ENCODE peak calls at places on chromosomes 1 and 21, in four cellular contexts. U, G, P and L are unnamed samples.

GRCh38 chr21:41875086-41875485 is 4.1 kb downstream of the PRDM15 start:
- DNase-seq in U (no peak), G (no peak), P (no peak), L (no peak)

GRCh38 chr1:59101518-59101917 is 195.4 kb upstream of the FGGY start:
- DNase-seq in U (no peak), G (no peak), P (no peak), L (no peak)

GRCh38 chr1:172002725-172003345 is 161.5 kb downstream of the DNM3 start:
- DNase-seq in U (no peak), G (peak; percentile 73), P (no peak), L (no peak)

GRCh38 chr1:7893529-7894180 is 40.8 kb upstream of the UTS2 start:
- DNase-seq in U (no peak), G (peak; percentile 80), P (no peak), L (no peak)

GRCh38 chr21:44418108-44418875 is 37.0 kb upstream of the LRRC3 start:
- DNase-seq in U (peak; percentile 60), G (no peak), P (no peak), L (no peak)

GRCh38 chr1:32876341-32877210 is 5.9 kb upstream of the FNDC5 start:
- DNase-seq in U (no peak), G (no peak), P (no peak), L (peak; percentile 93)

GRCh38 chr1:169595764-169596711 is 9.8 kb upstream of the F5 start:
- DNase-seq in U (no peak), G (peak; percentile 35), P (peak; percentile 23), L (no peak)

GRCh38 chr1:99643021-99643779 is 2.7 kb upstream of the PALMD start:
- DNase-seq in U (no peak), G (peak; percentile 30), P (no peak), L (no peak)

GRCh38 chr1:92968138-92969032 is 7.1 kb upstream of the DIPK1A start:
- DNase-seq in U (no peak), G (no peak), P (no peak), L (no peak)

GRCh38 chr21:15221799-15222386 is 157.1 kb upstream of the NRIP1 start:
- DNase-seq in U (no peak), G (peak; percentile 65), P (peak; percentile 72), L (no peak)

GRCh38 chr21:36337099-36337509 is 17.1 kb downstream of the MORC3 start:
- DNase-seq in U (no peak), G (peak; percentile 78), P (no peak), L (no peak)

GRCh38 chr21:38165466-38166213 is 91.2 kb upstream of the KCNJ15 start:
- DNase-seq in U (no peak), G (peak; percentile 59), P (no peak), L (no peak)

GRCh38 chr1:18972531-18972930 is 16.1 kb upstream of the IFFO2 start:
- DNase-seq in U (no peak), G (peak; percentile 26), P (no peak), L (no peak)

GRCh38 chr1:65958561-65959350 is 166.1 kb downstream of the PDE4B start:
- DNase-seq in U (no peak), G (peak; percentile 60), P (peak; percentile 4), L (no peak)

GRCh38 chr1:234208791-234209190 is 164.5 kb upstream of the COA6 start:
- DNase-seq in U (no peak), G (peak; percentile 34), P (peak; percentile 69), L (no peak)

GRCh38 chr1:40404670-40405462 is 31.3 kb downstream of the SMAP2 start:
- DNase-seq in U (no peak), G (peak; percentile 79), P (no peak), L (no peak)

GRCh38 chr1:209651148-209651547 is 1.1 kb downstream of the LAMB3 start:
- DNase-seq in U (peak; percentile 86), G (peak; percentile 56), P (peak; percentile 50), L (no peak)

GRCh38 chr1:183543619-183544204 is 46.5 kb downstream of the NCF2 start:
- DNase-seq in U (no peak), G (peak; percentile 74), P (no peak), L (no peak)

GRCh38 chr1:212556822-212557549 is 51.6 kb upstream of the ATF3 start:
- DNase-seq in U (no peak), G (no peak), P (no peak), L (no peak)

GRCh38 chr1:102858695-102859094 is 249.6 kb downstream of the COL11A1 start:
- DNase-seq in U (no peak), G (peak; percentile 31), P (no peak), L (no peak)

GRCh38 chr1:206506803-206507394 is 432 bp upstream of the RASSF5 start:
- DNase-seq in U (peak; percentile 83), G (no peak), P (no peak), L (no peak)

GRCh38 chr1:3577300-3577699 is 34.0 kb downstream of the MEGF6 start:
- DNase-seq in U (no peak), G (peak; percentile 71), P (no peak), L (no peak)

GRCh38 chr1:212401838-212402582 is 12.7 kb downstream of the PACC1 start:
- DNase-seq in U (no peak), G (peak; percentile 73), P (no peak), L (no peak)

GRCh38 chr1:180623579-180624347 is 8.1 kb upstream of the XPR1 start:
- DNase-seq in U (no peak), G (peak; percentile 58), P (no peak), L (no peak)

GRCh38 chr1:41331546-41331917 is 29.7 kb upstream of the FOXO6 start:
- DNase-seq in U (no peak), G (no peak), P (no peak), L (no peak)

GRCh38 chr1:11880911-11881748 is 22.4 kb upstream of the NPPB start:
- DNase-seq in U (peak; percentile 88), G (no peak), P (no peak), L (no peak)

GRCh38 chr1:168304865-168305264 is 24.2 kb downstream of the TBX19 start:
- DNase-seq in U (no peak), G (no peak), P (no peak), L (no peak)

GRCh38 chr1:44947060-44947773 is 39.2 kb downstream of the EIF2B3 start:
- DNase-seq in U (no peak), G (peak; percentile 69), P (no peak), L (no peak)

GRCh38 chr1:93489756-93490155 is 41.8 kb downstream of the FNBP1L start:
- DNase-seq in U (no peak), G (peak; percentile 7), P (no peak), L (no peak)

GRCh38 chr1:41657679-41658078 is 173.2 kb upstream of the EDN2 start:
- DNase-seq in U (no peak), G (no peak), P (no peak), L (no peak)

GRCh38 chr21:42096593-42096992 is 25.5 kb downstream of the UMODL1 start:
- DNase-seq in U (no peak), G (no peak), P (no peak), L (no peak)

GRCh38 chr1:67052741-67053534 is 1.0 kb downstream of the SLC35D1 start:
- DNase-seq in U (peak; percentile 77), G (peak; percentile 42), P (no peak), L (no peak)

GRCh38 chr1:19597463-19598309 is 46.4 kb upstream of the NBL1 start:
- DNase-seq in U (no peak), G (peak; percentile 47), P (no peak), L (no peak)

GRCh38 chr1:179599623-179600249 is 8.1 kb downstream of the TDRD5 start:
- DNase-seq in U (no peak), G (peak; percentile 30), P (no peak), L (no peak)

GRCh38 chr1:112298558-112298957 is 97.5 kb upstream of the CTTNBP2NL start:
- DNase-seq in U (no peak), G (peak; percentile 42), P (no peak), L (no peak)

GRCh38 chr1:59545830-59546229 is 248.9 kb downstream of the FGGY start:
- DNase-seq in U (no peak), G (no peak), P (no peak), L (no peak)

DNA sequence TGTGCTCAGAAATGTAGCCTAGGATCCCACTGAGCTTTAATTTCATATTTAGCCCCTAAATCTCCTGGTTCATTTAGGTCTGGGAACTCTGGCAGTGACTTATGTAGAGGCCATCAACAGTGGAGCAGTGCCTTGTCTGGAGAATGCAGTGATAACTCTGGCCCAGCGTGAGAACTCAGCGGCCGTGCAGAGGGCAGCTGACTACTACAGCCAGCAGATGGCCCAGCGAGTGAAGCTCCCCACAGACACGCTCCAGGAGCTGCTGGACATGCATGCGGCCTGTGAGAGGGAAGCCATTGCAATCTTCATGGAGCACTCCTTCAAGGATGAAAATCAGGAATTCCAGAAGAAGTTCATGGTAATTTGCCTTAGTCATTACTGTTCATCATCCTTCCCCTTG is 17.8 kb downstream of the GBP6 start:
- DNase-seq in U (no peak), G (no peak), P (no peak), L (no peak)
- TF ChIP-seq CTCF in U (no peak), G (no peak), P (no peak), L (no peak)

DNA sequence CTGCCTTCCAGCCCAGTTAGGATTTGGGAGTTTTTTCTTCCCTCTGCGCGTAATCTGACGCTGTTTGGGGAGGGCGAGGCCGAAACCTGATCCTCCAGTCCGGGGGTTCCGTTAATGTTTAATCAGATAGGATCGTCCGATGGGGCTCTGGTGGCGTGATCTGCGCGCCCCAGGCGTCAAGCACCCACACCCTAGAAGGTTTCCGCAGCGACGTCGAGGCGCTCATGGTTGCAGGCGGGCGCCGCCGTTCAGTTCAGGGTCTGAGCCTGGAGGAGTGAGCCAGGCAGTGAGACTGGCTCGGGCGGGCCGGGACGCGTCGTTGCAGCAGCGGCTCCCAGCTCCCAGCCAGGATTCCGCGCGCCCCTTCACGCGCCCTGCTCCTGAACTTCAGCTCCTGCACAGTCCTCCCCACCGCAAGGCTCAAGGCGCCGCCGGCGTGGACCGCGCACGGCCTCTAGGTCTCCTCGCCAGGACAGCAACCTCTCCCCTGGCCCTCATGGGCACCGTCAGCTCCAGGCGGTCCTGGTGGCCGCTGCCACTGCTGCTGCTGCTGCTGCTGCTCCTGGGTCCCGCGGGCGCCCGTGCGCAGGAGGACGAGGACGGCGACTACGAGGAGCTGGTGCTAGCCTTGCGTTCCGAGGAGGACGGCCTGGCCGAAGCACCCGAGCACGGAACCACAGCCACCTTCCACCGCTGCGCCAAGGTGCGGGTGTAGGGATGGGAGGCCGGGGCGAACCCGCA is at the start of gene PCSK9:
- DNase-seq in U (no peak), G (no peak), P (no peak), L (no peak)
- TF ChIP-seq CTCF in U (no peak), G (no peak), P (no peak), L (no peak)

GRCh38 chr1:26233903-26234643 is at the start of gene CEP85:
- DNase-seq in U (peak; percentile 99), G (peak; percentile 96), P (peak; percentile 79), L (peak; percentile 75)
- TF ChIP-seq CTCF in U (peak; percentile 82), G (peak; percentile 84), P (peak; percentile 94), L (peak; percentile 81)

DNA sequence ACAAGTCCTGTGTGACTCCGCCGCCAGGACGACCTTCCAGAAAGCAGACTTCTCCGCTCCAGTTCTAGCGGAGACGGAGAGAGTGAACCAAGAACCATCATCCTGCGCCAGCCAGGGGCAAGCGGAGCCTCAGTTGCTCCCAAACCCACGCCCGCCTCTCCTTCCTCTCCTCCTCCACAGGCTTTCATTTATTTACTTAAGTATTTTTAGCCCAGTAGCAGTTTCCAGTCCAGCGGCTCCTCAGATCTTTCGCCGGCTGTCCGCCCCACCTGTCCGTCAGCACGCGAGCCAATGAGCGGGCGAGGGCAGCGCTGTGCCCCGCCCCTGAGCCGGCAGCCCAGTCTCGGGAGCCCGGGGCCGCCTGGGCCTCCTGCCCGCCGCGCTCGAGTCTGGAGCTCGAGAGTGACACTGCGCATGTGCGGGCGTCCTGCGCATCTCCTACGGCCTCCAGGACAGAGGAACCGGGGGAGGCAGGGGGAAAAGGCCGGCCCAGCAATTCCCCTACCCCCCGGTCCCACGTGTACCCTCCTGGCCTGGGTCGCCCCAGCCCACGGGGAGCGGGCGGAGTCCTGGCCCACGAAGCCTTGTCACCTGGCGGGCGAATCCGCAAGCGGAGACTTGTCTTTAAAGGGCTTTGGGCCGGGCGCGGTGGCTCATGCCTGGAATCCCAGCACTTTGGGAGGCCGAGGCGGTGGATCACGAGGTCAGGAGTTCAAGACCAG is at the start of gene FALEC:
- DNase-seq in U (peak; percentile 99), G (peak; percentile 93), P (peak; percentile 73), L (peak; percentile 99)
- TF ChIP-seq CTCF in U (peak; percentile 10), G (no peak), P (no peak), L (no peak)